ENCODE peak calls at places on chromosomes 1 and 21, in nine cellular contexts. One of them, this sample, is unnamed.

GRCh38 chr21:27450216-27450615 is 483.3 kb upstream of the ADAMTS5 start:
- DNase-seq in GM20000: no peak
- DNase-seq in thoracic aorta: no peak
- DNase-seq in activated CD8-positive, alpha-beta T cell treated with anti-CD3 and anti-CD28 coated beads for 36 hours: no peak
- DNase-seq in HCT116: no peak
- DNase-seq in fibroblast of the aortic adventitia: no peak
- DNase-seq in GM10248: no peak
- DNase-seq in NB4: no peak
- DNase-seq in H9: no peak
- DNase-seq in this sample: no peak

GRCh38 chr1:167766538-167766937 is 44.8 kb downstream of the MPZL1 start:
- DNase-seq in H9: no peak
- DNase-seq in fibroblast of the aortic adventitia: no peak
- DNase-seq in HCT116: no peak
- DNase-seq in GM20000: no peak
- DNase-seq in activated CD8-positive, alpha-beta T cell treated with anti-CD3 and anti-CD28 coated beads for 36 hours: no peak
- DNase-seq in thoracic aorta: no peak
- DNase-seq in GM10248: no peak
- DNase-seq in NB4: no peak
- DNase-seq in this sample: no peak

GRCh38 chr1:150257624-150258274 is at the start of gene CA14:
- DNase-seq in H9: peak
- DNase-seq in GM20000: no peak
- DNase-seq in thoracic aorta: no peak
- DNase-seq in activated CD8-positive, alpha-beta T cell treated with anti-CD3 and anti-CD28 coated beads for 36 hours: no peak
- DNase-seq in NB4: no peak
- DNase-seq in fibroblast of the aortic adventitia: no peak
- DNase-seq in GM10248: no peak
- DNase-seq in HCT116: no peak
- DNase-seq in this sample: no peak

GRCh38 chr1:168520052-168520751 is 23.6 kb downstream of the XCL2 start:
- DNase-seq in GM10248: peak
- DNase-seq in fibroblast of the aortic adventitia: no peak
- DNase-seq in H9: peak
- DNase-seq in NB4: peak
- DNase-seq in activated CD8-positive, alpha-beta T cell treated with anti-CD3 and anti-CD28 coated beads for 36 hours: peak
- DNase-seq in thoracic aorta: no peak
- DNase-seq in HCT116: no peak
- DNase-seq in GM20000: peak
- DNase-seq in this sample: peak

GRCh38 chr21:45010096-45010495 is 64.3 kb upstream of the ADARB1 start:
- DNase-seq in H9: no peak
- DNase-seq in NB4: no peak
- DNase-seq in HCT116: no peak
- DNase-seq in GM20000: no peak
- DNase-seq in thoracic aorta: no peak
- DNase-seq in fibroblast of the aortic adventitia: no peak
- DNase-seq in GM10248: no peak
- DNase-seq in activated CD8-positive, alpha-beta T cell treated with anti-CD3 and anti-CD28 coated beads for 36 hours: no peak
- DNase-seq in this sample: no peak

GRCh38 chr1:46166521-46167462 is 8.1 kb upstream of the TSPAN1 start:
- DNase-seq in GM20000: peak
- DNase-seq in thoracic aorta: no peak
- DNase-seq in HCT116: no peak
- DNase-seq in H9: peak
- DNase-seq in fibroblast of the aortic adventitia: no peak
- DNase-seq in GM10248: peak
- DNase-seq in NB4: peak
- DNase-seq in activated CD8-positive, alpha-beta T cell treated with anti-CD3 and anti-CD28 coated beads for 36 hours: peak
- DNase-seq in this sample: no peak

GRCh38 chr1:89989791-89990190 is 5.1 kb upstream of the ZNF326 start:
- DNase-seq in GM10248: no peak
- DNase-seq in thoracic aorta: no peak
- DNase-seq in HCT116: no peak
- DNase-seq in GM20000: no peak
- DNase-seq in NB4: no peak
- DNase-seq in activated CD8-positive, alpha-beta T cell treated with anti-CD3 and anti-CD28 coated beads for 36 hours: no peak
- DNase-seq in fibroblast of the aortic adventitia: no peak
- DNase-seq in H9: no peak
- DNase-seq in this sample: no peak

GRCh38 chr1:43850599-43851233 is 82.9 kb upstream of the ARTN start:
- DNase-seq in NB4: no peak
- DNase-seq in GM10248: no peak
- DNase-seq in fibroblast of the aortic adventitia: no peak
- DNase-seq in HCT116: no peak
- DNase-seq in thoracic aorta: no peak
- DNase-seq in H9: no peak
- DNase-seq in GM20000: no peak
- DNase-seq in activated CD8-positive, alpha-beta T cell treated with anti-CD3 and anti-CD28 coated beads for 36 hours: no peak
- DNase-seq in this sample: no peak

GRCh38 chr1:31739281-31739853 is 24.8 kb downstream of the ADGRB2 start:
- DNase-seq in thoracic aorta: no peak
- DNase-seq in fibroblast of the aortic adventitia: no peak
- DNase-seq in NB4: peak
- DNase-seq in GM10248: no peak
- DNase-seq in GM20000: no peak
- DNase-seq in HCT116: peak
- DNase-seq in activated CD8-positive, alpha-beta T cell treated with anti-CD3 and anti-CD28 coated beads for 36 hours: peak
- DNase-seq in H9: peak
- DNase-seq in this sample: no peak

GRCh38 chr1:203473281-203473680 is 2.3 kb upstream of the PRELP start:
- DNase-seq in GM20000: no peak
- DNase-seq in thoracic aorta: no peak
- DNase-seq in activated CD8-positive, alpha-beta T cell treated with anti-CD3 and anti-CD28 coated beads for 36 hours: no peak
- DNase-seq in fibroblast of the aortic adventitia: no peak
- DNase-seq in H9: no peak
- DNase-seq in NB4: no peak
- DNase-seq in HCT116: no peak
- DNase-seq in GM10248: no peak
- DNase-seq in this sample: no peak

GRCh38 chr1:168400139-168400538 is 119.5 kb downstream of the TBX19 start:
- DNase-seq in HCT116: no peak
- DNase-seq in fibroblast of the aortic adventitia: no peak
- DNase-seq in NB4: no peak
- DNase-seq in activated CD8-positive, alpha-beta T cell treated with anti-CD3 and anti-CD28 coated beads for 36 hours: no peak
- DNase-seq in H9: no peak
- DNase-seq in thoracic aorta: no peak
- DNase-seq in GM10248: no peak
- DNase-seq in GM20000: no peak
- DNase-seq in this sample: no peak

GRCh38 chr1:84550826-84551225 is 23.4 kb downstream of the CTBS start:
- DNase-seq in NB4: no peak
- DNase-seq in HCT116: no peak
- DNase-seq in fibroblast of the aortic adventitia: peak
- DNase-seq in H9: no peak
- DNase-seq in GM20000: no peak
- DNase-seq in thoracic aorta: no peak
- DNase-seq in activated CD8-positive, alpha-beta T cell treated with anti-CD3 and anti-CD28 coated beads for 36 hours: no peak
- DNase-seq in GM10248: no peak
- DNase-seq in this sample: no peak

GRCh38 chr1:15956150-15956549 is 19.8 kb downstream of the ZBTB17 start:
- DNase-seq in activated CD8-positive, alpha-beta T cell treated with anti-CD3 and anti-CD28 coated beads for 36 hours: no peak
- DNase-seq in GM20000: no peak
- DNase-seq in GM10248: no peak
- DNase-seq in HCT116: no peak
- DNase-seq in NB4: no peak
- DNase-seq in fibroblast of the aortic adventitia: peak
- DNase-seq in thoracic aorta: no peak
- DNase-seq in H9: no peak
- DNase-seq in this sample: no peak

GRCh38 chr1:72105201-72105600 is 177.1 kb downstream of the NEGR1 start:
- DNase-seq in GM20000: no peak
- DNase-seq in GM10248: no peak
- DNase-seq in H9: no peak
- DNase-seq in activated CD8-positive, alpha-beta T cell treated with anti-CD3 and anti-CD28 coated beads for 36 hours: no peak
- DNase-seq in fibroblast of the aortic adventitia: no peak
- DNase-seq in HCT116: no peak
- DNase-seq in NB4: no peak
- DNase-seq in thoracic aorta: no peak
- DNase-seq in this sample: no peak

GRCh38 chr1:60066001-60066400 is 7.6 kb downstream of the C1orf87 start:
- DNase-seq in GM20000: no peak
- DNase-seq in H9: no peak
- DNase-seq in activated CD8-positive, alpha-beta T cell treated with anti-CD3 and anti-CD28 coated beads for 36 hours: no peak
- DNase-seq in GM10248: no peak
- DNase-seq in thoracic aorta: no peak
- DNase-seq in HCT116: no peak
- DNase-seq in NB4: peak
- DNase-seq in fibroblast of the aortic adventitia: peak
- DNase-seq in this sample: no peak

GRCh38 chr1:167328762-167329483 is 108.2 kb downstream of the POU2F1 start:
- DNase-seq in GM20000: peak
- DNase-seq in HCT116: no peak
- DNase-seq in fibroblast of the aortic adventitia: no peak
- DNase-seq in NB4: peak
- DNase-seq in GM10248: peak
- DNase-seq in activated CD8-positive, alpha-beta T cell treated with anti-CD3 and anti-CD28 coated beads for 36 hours: no peak
- DNase-seq in thoracic aorta: no peak
- DNase-seq in H9: peak
- DNase-seq in this sample: peak

GRCh38 chr21:20739421-20739820 is 258.8 kb upstream of the NCAM2 start:
- DNase-seq in GM20000: no peak
- DNase-seq in activated CD8-positive, alpha-beta T cell treated with anti-CD3 and anti-CD28 coated beads for 36 hours: peak
- DNase-seq in fibroblast of the aortic adventitia: no peak
- DNase-seq in HCT116: no peak
- DNase-seq in thoracic aorta: no peak
- DNase-seq in H9: peak
- DNase-seq in GM10248: no peak
- DNase-seq in NB4: peak
- DNase-seq in this sample: no peak

GRCh38 chr1:159921251-159921650 is 4.1 kb downstream of the TAGLN2 start:
- DNase-seq in activated CD8-positive, alpha-beta T cell treated with anti-CD3 and anti-CD28 coated beads for 36 hours: peak
- DNase-seq in GM10248: peak
- DNase-seq in HCT116: no peak
- DNase-seq in thoracic aorta: no peak
- DNase-seq in fibroblast of the aortic adventitia: no peak
- DNase-seq in GM20000: peak
- DNase-seq in H9: no peak
- DNase-seq in NB4: no peak
- DNase-seq in this sample: peak

GRCh38 chr1:228280106-228280901 is 72.5 kb downstream of the OBSCN start:
- DNase-seq in HCT116: no peak
- DNase-seq in GM20000: no peak
- DNase-seq in H9: peak
- DNase-seq in NB4: no peak
- DNase-seq in GM10248: no peak
- DNase-seq in fibroblast of the aortic adventitia: no peak
- DNase-seq in thoracic aorta: no peak
- DNase-seq in activated CD8-positive, alpha-beta T cell treated with anti-CD3 and anti-CD28 coated beads for 36 hours: no peak
- DNase-seq in this sample: no peak

GRCh38 chr1:9058465-9058864 is 11.0 kb downstream of the SLC2A5 start:
- DNase-seq in activated CD8-positive, alpha-beta T cell treated with anti-CD3 and anti-CD28 coated beads for 36 hours: no peak
- DNase-seq in fibroblast of the aortic adventitia: peak
- DNase-seq in HCT116: no peak
- DNase-seq in GM20000: no peak
- DNase-seq in thoracic aorta: no peak
- DNase-seq in NB4: no peak
- DNase-seq in GM10248: no peak
- DNase-seq in H9: no peak
- DNase-seq in this sample: no peak
- TF ChIP-seq CTCF in activated CD8-positive, alpha-beta T cell treated with anti-CD3 and anti-CD28 coated beads for 36 hours: no peak
- TF ChIP-seq CTCF in fibroblast of the aortic adventitia: peak
- TF ChIP-seq CTCF in HCT116: peak
- TF ChIP-seq CTCF in GM20000: no peak
- TF ChIP-seq CTCF in thoracic aorta: no peak
- TF ChIP-seq CTCF in NB4: no peak
- TF ChIP-seq CTCF in GM10248: no peak
- TF ChIP-seq CTCF in H9: peak
- TF ChIP-seq CTCF in this sample: no peak

GRCh38 chr1:22544606-22545005 is 18.7 kb upstream of the EPHA8 start:
- DNase-seq in NB4: no peak
- DNase-seq in H9: no peak
- DNase-seq in fibroblast of the aortic adventitia: no peak
- DNase-seq in GM20000: no peak
- DNase-seq in activated CD8-positive, alpha-beta T cell treated with anti-CD3 and anti-CD28 coated beads for 36 hours: no peak
- DNase-seq in HCT116: no peak
- DNase-seq in thoracic aorta: no peak
- DNase-seq in GM10248: no peak
- DNase-seq in this sample: no peak

GRCh38 chr1:22545126-22545525 is 18.2 kb upstream of the EPHA8 start:
- DNase-seq in thoracic aorta: no peak
- DNase-seq in NB4: no peak
- DNase-seq in fibroblast of the aortic adventitia: no peak
- DNase-seq in HCT116: no peak
- DNase-seq in activated CD8-positive, alpha-beta T cell treated with anti-CD3 and anti-CD28 coated beads for 36 hours: no peak
- DNase-seq in GM20000: no peak
- DNase-seq in H9: no peak
- DNase-seq in GM10248: no peak
- DNase-seq in this sample: no peak

GRCh38 chr1:22550021-22550420 is 13.3 kb upstream of the EPHA8 start:
- DNase-seq in H9: no peak
- DNase-seq in HCT116: no peak
- DNase-seq in activated CD8-positive, alpha-beta T cell treated with anti-CD3 and anti-CD28 coated beads for 36 hours: no peak
- DNase-seq in GM10248: no peak
- DNase-seq in GM20000: no peak
- DNase-seq in NB4: no peak
- DNase-seq in fibroblast of the aortic adventitia: no peak
- DNase-seq in thoracic aorta: no peak
- DNase-seq in this sample: no peak

GRCh38 chr1:22547186-22547817 is 16.0 kb upstream of the EPHA8 start:
- DNase-seq in activated CD8-positive, alpha-beta T cell treated with anti-CD3 and anti-CD28 coated beads for 36 hours: no peak
- DNase-seq in GM20000: no peak
- DNase-seq in NB4: no peak
- DNase-seq in GM10248: no peak
- DNase-seq in HCT116: no peak
- DNase-seq in thoracic aorta: no peak
- DNase-seq in H9: no peak
- DNase-seq in fibroblast of the aortic adventitia: no peak
- DNase-seq in this sample: no peak

GRCh38 chr1:22547818-22548454 is 15.4 kb upstream of the EPHA8 start:
- DNase-seq in H9: no peak
- DNase-seq in HCT116: no peak
- DNase-seq in NB4: no peak
- DNase-seq in GM10248: no peak
- DNase-seq in GM20000: no peak
- DNase-seq in activated CD8-positive, alpha-beta T cell treated with anti-CD3 and anti-CD28 coated beads for 36 hours: no peak
- DNase-seq in fibroblast of the aortic adventitia: no peak
- DNase-seq in thoracic aorta: no peak
- DNase-seq in this sample: no peak
- TF ChIP-seq CTCF in H9: no peak
- TF ChIP-seq CTCF in HCT116: no peak
- TF ChIP-seq CTCF in NB4: no peak
- TF ChIP-seq CTCF in GM10248: no peak
- TF ChIP-seq CTCF in GM20000: no peak
- TF ChIP-seq CTCF in activated CD8-positive, alpha-beta T cell treated with anti-CD3 and anti-CD28 coated beads for 36 hours: no peak
- TF ChIP-seq CTCF in fibroblast of the aortic adventitia: no peak
- TF ChIP-seq CTCF in thoracic aorta: no peak
- TF ChIP-seq CTCF in this sample: no peak

GRCh38 chr1:1550591-1551432 is 10.4 kb upstream of the TMEM240 start:
- DNase-seq in NB4: no peak
- DNase-seq in thoracic aorta: no peak
- DNase-seq in activated CD8-positive, alpha-beta T cell treated with anti-CD3 and anti-CD28 coated beads for 36 hours: no peak
- DNase-seq in H9: no peak
- DNase-seq in GM10248: no peak
- DNase-seq in GM20000: no peak
- DNase-seq in fibroblast of the aortic adventitia: peak
- DNase-seq in HCT116: no peak
- DNase-seq in this sample: no peak
- TF ChIP-seq CTCF in NB4: peak
- TF ChIP-seq CTCF in thoracic aorta: peak
- TF ChIP-seq CTCF in activated CD8-positive, alpha-beta T cell treated with anti-CD3 and anti-CD28 coated beads for 36 hours: peak
- TF ChIP-seq CTCF in H9: peak
- TF ChIP-seq CTCF in GM10248: no peak
- TF ChIP-seq CTCF in GM20000: no peak
- TF ChIP-seq CTCF in fibroblast of the aortic adventitia: peak
- TF ChIP-seq CTCF in HCT116: peak
- TF ChIP-seq CTCF in this sample: no peak

GRCh38 chr1:951364-951763 is 7.7 kb downstream of the NOC2L start:
- DNase-seq in thoracic aorta: no peak
- DNase-seq in GM10248: no peak
- DNase-seq in GM20000: no peak
- DNase-seq in fibroblast of the aortic adventitia: no peak
- DNase-seq in HCT116: no peak
- DNase-seq in NB4: no peak
- DNase-seq in activated CD8-positive, alpha-beta T cell treated with anti-CD3 and anti-CD28 coated beads for 36 hours: no peak
- DNase-seq in H9: peak
- DNase-seq in this sample: no peak
- TF ChIP-seq CTCF in thoracic aorta: no peak
- TF ChIP-seq CTCF in GM10248: peak
- TF ChIP-seq CTCF in GM20000: no peak
- TF ChIP-seq CTCF in fibroblast of the aortic adventitia: peak
- TF ChIP-seq CTCF in HCT116: peak
- TF ChIP-seq CTCF in NB4: peak
- TF ChIP-seq CTCF in activated CD8-positive, alpha-beta T cell treated with anti-CD3 and anti-CD28 coated beads for 36 hours: no peak
- TF ChIP-seq CTCF in H9: peak
- TF ChIP-seq CTCF in this sample: peak